ENCODE peak calls at places on chromosomes 12 and 14, in ten cellular contexts. I is astrocyte of the cerebellum, Z is tibial artery, D is GM23338, L is testis, A is fibroblast of lung, H is astrocyte, Y is IMR-90, U is kidney epithelial cell, X is endodermal cell. O is an unnamed sample.

GRCh38 chr12:95002754-95003153 is 743 bp downstream of the NDUFA12 start:
- DNase-seq in L (no peak), I (no peak), H (no peak), D (no peak), X (no peak), U (no peak), Y (no peak), A (no peak), Z (no peak), O (no peak)

GRCh38 chr12:41903014-41903702 is 241.5 kb downstream of the GXYLT1 start:
- DNase-seq in Z (no peak), U (no peak), H (no peak), L (no peak), A (no peak), D (no peak), X (no peak), I (no peak), Y (no peak), O (no peak)

GRCh38 chr12:24479131-24479530 is 469.8 kb downstream of the BCAT1 start:
- DNase-seq in H (peak), X (no peak), Y (no peak), I (no peak), Z (no peak), U (no peak), L (no peak), A (peak), D (peak), O (no peak)

GRCh38 chr12:58068706-58069105 is 127.3 kb downstream of the ATP23 start:
- DNase-seq in H (no peak), L (no peak), Z (no peak), X (no peak), U (no peak), Y (no peak), A (no peak), I (no peak), D (no peak), O (no peak)

GRCh38 chr12:98388126-98388525 is 127.3 kb upstream of the TMPO start:
- DNase-seq in Y (no peak), I (no peak), H (no peak), Z (no peak), X (no peak), U (no peak), A (no peak), L (no peak), D (no peak), O (no peak)

GRCh38 chr12:97308576-97309198 is 153.9 kb upstream of the RMST start:
- DNase-seq in A (peak), Y (peak), L (no peak), D (peak), X (no peak), U (no peak), Z (no peak), I (peak), H (peak), O (peak)

GRCh38 chr12:44077293-44077692 is 241.4 kb downstream of the TMEM117 start:
- DNase-seq in Y (no peak), Z (no peak), A (no peak), X (no peak), U (no peak), D (no peak), H (no peak), I (no peak), L (no peak), O (no peak)

GRCh38 chr14:61662437-61663311 is 32.6 kb upstream of the HIF1A start:
- DNase-seq in X (peak), I (no peak), L (no peak), Y (peak), D (peak), U (peak), A (peak), Z (no peak), H (peak), O (no peak)

GRCh38 chr12:6072302-6072752 is 52.1 kb downstream of the VWF start:
- DNase-seq in H (peak), X (no peak), Y (peak), I (no peak), D (no peak), U (no peak), A (peak), L (no peak), Z (no peak), O (no peak)

GRCh38 chr14:94706132-94706531 is 63.8 kb downstream of the GSC start:
- DNase-seq in H (no peak), U (no peak), A (no peak), Z (no peak), D (no peak), Y (no peak), I (no peak), X (no peak), L (no peak), O (no peak)

GRCh38 chr12:39272934-39273770 is 169.8 kb downstream of the KIF21A start:
- DNase-seq in H (peak), U (no peak), Z (no peak), A (peak), L (peak), D (peak), Y (peak), I (peak), X (peak), O (peak)

GRCh38 chr12:102948941-102949352 is 8.5 kb upstream of the ASCL1 start:
- DNase-seq in L (peak), A (peak), Y (peak), X (peak), Z (no peak), I (peak), U (no peak), D (peak), H (no peak), O (no peak)

GRCh38 chr12:51706206-51706605 is 115.2 kb downstream of the SCN8A start:
- DNase-seq in X (peak), Y (no peak), A (no peak), L (no peak), D (no peak), I (no peak), U (no peak), H (no peak), Z (no peak), O (no peak)

GRCh38 chr12:56346663-56347062 is 8.0 kb downstream of the IL23A start:
- DNase-seq in I (no peak), D (peak), A (no peak), X (peak), Z (no peak), L (no peak), U (no peak), Y (no peak), H (no peak), O (no peak)

GRCh38 chr14:78637903-78638302 is 467.7 kb downstream of the NRXN3 start:
- DNase-seq in X (no peak), Z (no peak), L (no peak), A (no peak), I (no peak), Y (no peak), D (no peak), H (no peak), U (no peak), O (no peak)

GRCh38 chr12:32024884-32025599 is 65.8 kb downstream of the RESF1 start:
- DNase-seq in Y (no peak), U (no peak), L (no peak), Z (no peak), D (no peak), X (no peak), I (no peak), A (peak), H (no peak), O (no peak)

GRCh38 chr12:92827836-92828431 is 101.2 kb downstream of the EEA1 start:
- DNase-seq in I (peak), D (peak), A (peak), Z (no peak), Y (peak), X (peak), U (no peak), L (no peak), H (peak), O (no peak)

GRCh38 chr12:1130164-1130563 is 139.1 kb downstream of the ERC1 start:
- DNase-seq in Y (no peak), X (no peak), D (no peak), A (peak), I (no peak), H (no peak), U (no peak), Z (no peak), L (no peak), O (no peak)

GRCh38 chr14:65255583-65256443 is 153.5 kb upstream of the MAX start:
- DNase-seq in X (peak), A (no peak), Y (no peak), D (peak), Z (no peak), H (no peak), I (no peak), U (no peak), L (no peak), O (no peak)

GRCh38 chr12:117533687-117534086 is 172.3 kb upstream of the NOS1 start:
- DNase-seq in A (no peak), Y (no peak), I (no peak), X (no peak), L (no peak), Z (peak), U (no peak), H (no peak), D (no peak), O (no peak)

GRCh38 chr12:52603314-52603713 is 2.1 kb upstream of the KRT72 start:
- DNase-seq in Z (no peak), A (no peak), I (no peak), X (peak), Y (no peak), U (no peak), L (no peak), H (no peak), D (no peak), O (no peak)

GRCh38 chr12:14952295-14952995 is 9.0 kb downstream of the ARHGDIB start:
- DNase-seq in Y (peak), I (peak), U (peak), A (peak), X (no peak), Z (no peak), D (no peak), L (no peak), H (peak), O (peak)

GRCh38 chr14:59897757-59898383 is 22.1 kb upstream of the LRRC9 start:
- DNase-seq in Z (no peak), Y (no peak), L (peak), D (peak), H (peak), U (no peak), X (peak), A (peak), I (peak), O (no peak)

GRCh38 chr12:127987199-127987901 is 279.6 kb upstream of the TMEM132C start:
- DNase-seq in L (peak), A (peak), D (no peak), I (no peak), U (no peak), H (peak), X (no peak), Y (no peak), Z (no peak), O (peak)

GRCh38 chr14:57136669-57137068 is 132.0 kb downstream of the EXOC5 start:
- DNase-seq in Y (no peak), L (peak), X (peak), D (peak), U (no peak), A (no peak), H (no peak), Z (no peak), I (no peak), O (no peak)

GRCh38 chr14:76412501-76412900 is 36.6 kb downstream of the ESRRB start:
- DNase-seq in Y (no peak), H (no peak), I (no peak), X (no peak), D (no peak), U (no peak), L (no peak), Z (no peak), A (no peak), O (no peak)

GRCh38 chr12:52082988-52083637 is 3.6 kb downstream of the SMIM41 start:
- DNase-seq in D (peak), X (peak), A (peak), L (peak), I (no peak), H (peak), Y (peak), Z (no peak), U (no peak), O (no peak)

GRCh38 chr12:16604853-16605252 is 1.1 kb downstream of the LMO3 start:
- DNase-seq in H (no peak), D (peak), Z (no peak), U (no peak), Y (no peak), L (no peak), I (no peak), A (no peak), X (peak), O (no peak)

GRCh38 chr14:53411110-53411509 is 258.0 kb upstream of the DDHD1 start:
- DNase-seq in D (no peak), L (no peak), U (no peak), X (no peak), Y (peak), H (peak), Z (no peak), A (peak), I (peak), O (peak)

GRCh38 chr14:106029959-106030358 is 503.6 kb downstream of the TMEM121 start:
- DNase-seq in I (no peak), X (no peak), L (no peak), U (no peak), Y (no peak), A (no peak), D (no peak), H (no peak), Z (no peak), O (no peak)

GRCh38 chr12:62933220-62933870 is 1.6 kb downstream of the PPM1H start:
- DNase-seq in D (peak), Y (no peak), A (no peak), U (no peak), I (no peak), Z (no peak), X (peak), L (peak), H (no peak), O (no peak)

GRCh38 chr12:82326905-82327503 is 31.2 kb downstream of the CCDC59 start:
- DNase-seq in H (peak), A (peak), X (no peak), U (peak), D (peak), L (no peak), I (peak), Z (no peak), Y (peak), O (peak)

GRCh38 chr14:70080081-70080480 is 108.7 kb downstream of the SLC8A3 start:
- DNase-seq in A (no peak), I (no peak), U (no peak), X (no peak), Z (no peak), Y (no peak), D (no peak), H (no peak), L (no peak), O (no peak)

GRCh38 chr12:30152705-30153104 is 369.0 kb upstream of the TMTC1 start:
- DNase-seq in Y (no peak), Z (no peak), X (no peak), L (no peak), H (no peak), I (no peak), D (no peak), A (no peak), U (no peak), O (no peak)

GRCh38 chr12:30153981-30154380 is 370.2 kb upstream of the TMTC1 start:
- DNase-seq in L (no peak), X (no peak), I (no peak), A (no peak), Y (no peak), H (no peak), D (no peak), Z (no peak), U (no peak), O (no peak)

GRCh38 chr12:30151831-30152230 is 368.1 kb upstream of the TMTC1 start:
- DNase-seq in D (no peak), L (no peak), U (no peak), X (no peak), I (no peak), H (no peak), A (no peak), Y (no peak), Z (no peak), O (no peak)

GRCh38 chr12:30154996-30155730 is 371.4 kb upstream of the TMTC1 start:
- DNase-seq in A (peak), H (peak), I (peak), U (no peak), Z (no peak), L (no peak), D (no peak), Y (peak), X (no peak), O (no peak)
- TF ChIP-seq CTCF in A (no peak), H (no peak), I (no peak), U (no peak), Z (no peak), L (no peak), D (no peak), Y (no peak), X (no peak), O (no peak)

GRCh38 chr14:23545740-23546411 is 5.7 kb downstream of the ZFHX2 start:
- DNase-seq in D (no peak), I (no peak), U (no peak), L (no peak), A (no peak), Z (no peak), Y (no peak), H (no peak), X (no peak), O (no peak)
- H3K4me3 ChIP-seq in D (peak), I (no peak), U (no peak), L (no peak), A (no peak), Z (no peak), Y (no peak), H (no peak), X (no peak), O (no peak)

GRCh38 chr14:104370256-104370870 is 209.2 kb upstream of the C14orf180 start:
- DNase-seq in I (no peak), A (no peak), Z (no peak), Y (no peak), U (no peak), H (no peak), L (peak), X (peak), D (peak), O (no peak)
- TF ChIP-seq CTCF in I (no peak), A (no peak), Z (no peak), Y (no peak), U (peak), H (no peak), L (no peak), X (peak), D (peak), O (no peak)

DNA sequence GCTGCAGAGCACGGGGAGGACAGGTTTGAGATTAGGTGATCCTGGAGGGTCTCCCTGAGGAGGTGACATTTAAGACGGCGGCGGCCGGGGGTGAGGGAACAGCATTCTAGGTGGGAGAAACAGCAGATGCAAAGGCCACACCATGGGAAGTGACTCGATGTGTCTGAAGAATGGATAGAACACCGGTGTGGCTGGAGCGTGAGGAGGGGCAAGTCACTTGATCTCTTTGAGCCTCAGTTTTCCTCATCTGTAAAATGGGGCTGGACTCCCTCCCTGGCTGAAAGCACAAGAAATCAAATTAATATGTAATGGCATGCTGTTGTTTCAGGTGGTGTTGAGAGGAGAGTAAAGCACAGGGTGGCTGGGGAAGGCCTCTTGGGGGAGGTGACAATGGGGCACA is 10.0 kb upstream of the NCOR2 start:
- DNase-seq in Z (no peak), D (no peak), I (no peak), U (no peak), H (no peak), L (no peak), X (no peak), Y (no peak), A (no peak), O (no peak)
- H3K4me3 ChIP-seq in Z (no peak), D (no peak), I (no peak), U (no peak), H (no peak), L (no peak), X (no peak), Y (no peak), A (no peak), O (no peak)

O was measured in AG09309.